ENCODE peak calls at places on chromosome 15, in seven cellular contexts. M, U, E, Z, H, C and P are unnamed samples.
A peak's percentile ranks its signal among the peaks of the same experiment; 100 is the strongest.

GRCh38 chr15:75397494-75397893 is 29.1 kb upstream of the MAN2C1 start:
- DNase-seq in H (no peak), M (no peak), C (no peak), Z (no peak), U (no peak), E (no peak), P (no peak)

GRCh38 chr15:42890161-42890913 is 30.2 kb downstream of the TTBK2 start:
- DNase-seq in U (no peak), M (peak; percentile 16), C (no peak), E (peak; percentile 49), Z (no peak), H (peak; percentile 86), P (no peak)

GRCh38 chr15:65902373-65902772 is 33.1 kb downstream of the RAB11A start:
- DNase-seq in U (peak; percentile 96), Z (no peak), H (no peak), M (peak; percentile 84), E (no peak), C (no peak), P (no peak)

GRCh38 chr15:98795980-98796379 is 147.6 kb downstream of the IGF1R start:
- DNase-seq in C (no peak), M (no peak), H (no peak), Z (peak; percentile 77), E (no peak), U (no peak), P (no peak)

GRCh38 chr15:55990516-55990915 is 2.9 kb downstream of the NEDD4 start:
- DNase-seq in E (no peak), H (no peak), U (no peak), M (no peak), Z (no peak), C (no peak), P (no peak)

GRCh38 chr15:43096411-43096810 is 9.4 kb downstream of the UBR1 start:
- DNase-seq in U (no peak), E (no peak), M (no peak), C (no peak), H (no peak), Z (no peak), P (no peak)

GRCh38 chr15:69597061-69597592 is 144.5 kb downstream of the RPLP1 start:
- DNase-seq in E (no peak), H (no peak), M (no peak), U (no peak), C (no peak), Z (no peak), P (no peak)

GRCh38 chr15:39852237-39852636 is 67.8 kb downstream of the GPR176 start:
- DNase-seq in C (no peak), E (peak; percentile 52), U (no peak), H (peak; percentile 93), Z (no peak), M (no peak), P (no peak)

GRCh38 chr15:88627463-88627862 is 6.3 kb downstream of the AEN start:
- DNase-seq in M (no peak), H (no peak), C (no peak), E (no peak), U (peak; percentile 74), Z (no peak), P (peak; percentile 88)

GRCh38 chr15:95869920-95870319 is 460.6 kb upstream of the NR2F2 start:
- DNase-seq in M (no peak), E (no peak), Z (no peak), C (no peak), U (peak; percentile 10), H (no peak), P (no peak)

GRCh38 chr15:96332854-96333193 is 2.3 kb downstream of the NR2F2 start:
- DNase-seq in M (no peak), U (no peak), E (no peak), Z (no peak), C (no peak), H (peak; percentile 45), P (no peak)

GRCh38 chr15:93454788-93455187 is 365.8 kb upstream of the RGMA start:
- DNase-seq in Z (no peak), U (no peak), H (no peak), M (no peak), C (no peak), E (no peak), P (no peak)

GRCh38 chr15:41790756-41791546 is 16.7 kb downstream of the MAPKBP1 start:
- DNase-seq in U (peak; percentile 75), M (peak; percentile 14), E (no peak), C (no peak), H (peak; percentile 63), Z (no peak), P (no peak)

GRCh38 chr15:66955871-66956585 is 109.4 kb upstream of the SMAD3 start:
- DNase-seq in M (peak; percentile 67), H (peak; percentile 17), Z (no peak), U (no peak), E (no peak), C (no peak), P (no peak)

GRCh38 chr15:58165661-58166060 is 27.5 kb downstream of the AQP9 start:
- DNase-seq in E (no peak), H (peak; percentile 86), U (peak; percentile 14), C (peak; percentile 46), M (no peak), Z (no peak), P (no peak)

GRCh38 chr15:98127612-98128011 is 167.1 kb downstream of the ARRDC4 start:
- DNase-seq in Z (no peak), E (no peak), H (no peak), M (no peak), C (no peak), U (no peak), P (no peak)

GRCh38 chr15:98620020-98620419 is 28.3 kb upstream of the IGF1R start:
- DNase-seq in E (no peak), Z (no peak), U (peak; percentile 11), H (no peak), M (no peak), C (no peak), P (no peak)

GRCh38 chr15:23687143-23687470 is at the start of gene NDN:
- DNase-seq in H (peak; percentile 68), E (no peak), U (peak; percentile 39), M (no peak), Z (no peak), C (peak; percentile 75), P (no peak)

DNA sequence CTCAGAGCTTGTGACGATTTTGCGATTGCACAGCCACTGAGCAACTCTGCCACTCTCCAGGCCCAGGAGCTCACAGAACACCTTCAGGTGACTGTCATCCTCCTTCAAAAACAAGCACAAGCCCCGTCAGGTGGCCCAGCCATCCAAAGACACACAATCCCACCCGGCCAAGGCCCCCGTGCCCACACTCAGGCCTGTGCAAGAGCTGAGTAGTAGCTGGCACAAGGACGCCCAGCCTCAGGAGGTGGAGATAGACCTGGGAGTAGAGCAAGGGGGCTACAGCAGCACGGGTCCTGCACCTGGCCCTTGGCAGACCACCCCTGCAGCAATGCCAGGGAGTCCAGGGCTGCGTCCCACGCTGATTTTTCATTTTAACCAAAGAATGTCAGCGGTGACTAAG is 34.6 kb downstream of the MYO5C start:
- DNase-seq in M (no peak), Z (no peak), C (no peak), H (no peak), U (no peak), E (no peak), P (no peak)
- H3K27ac ChIP-seq in M (no peak overlapping the region), Z (peak overlapping the region; percentile 68), C (no peak overlapping the region), H (peak overlapping the region; percentile 93), U (peak overlapping the region; percentile 85), E (no peak overlapping the region), P (peak overlapping the region; percentile 1)

GRCh38 chr15:101439285-101439919 is 50.1 kb downstream of the PCSK6 start:
- DNase-seq in E (no peak), C (no peak), Z (peak; percentile 80), U (peak; percentile 78), H (peak; percentile 80), M (peak; percentile 65), P (no peak)

GRCh38 chr15:101438482-101439284 is 50.8 kb downstream of the PCSK6 start:
- DNase-seq in H (no peak), Z (peak; percentile 84), C (peak; percentile 48), E (no peak), M (no peak), U (no peak), P (no peak)

GRCh38 chr15:101440846-101441590 is 48.5 kb downstream of the PCSK6 start:
- DNase-seq in M (no peak), Z (no peak), C (no peak), E (no peak), H (no peak), U (no peak), P (no peak)

GRCh38 chr15:101441706-101442105 is 47.8 kb downstream of the PCSK6 start:
- DNase-seq in H (no peak), E (no peak), M (no peak), Z (peak; percentile 58), U (no peak), C (no peak), P (no peak)

GRCh38 chr15:101439920-101440319 is 49.6 kb downstream of the PCSK6 start:
- DNase-seq in U (no peak), E (no peak), H (peak; percentile 81), C (no peak), M (no peak), Z (peak; percentile 49), P (no peak)
- H3K27ac ChIP-seq in U (peak overlapping the region; percentile 57), E (no peak overlapping the region), H (no peak overlapping the region), C (no peak overlapping the region), M (peak overlapping the region; percentile 66), Z (peak overlapping the region; percentile 57), P (no peak overlapping the region)

DNA sequence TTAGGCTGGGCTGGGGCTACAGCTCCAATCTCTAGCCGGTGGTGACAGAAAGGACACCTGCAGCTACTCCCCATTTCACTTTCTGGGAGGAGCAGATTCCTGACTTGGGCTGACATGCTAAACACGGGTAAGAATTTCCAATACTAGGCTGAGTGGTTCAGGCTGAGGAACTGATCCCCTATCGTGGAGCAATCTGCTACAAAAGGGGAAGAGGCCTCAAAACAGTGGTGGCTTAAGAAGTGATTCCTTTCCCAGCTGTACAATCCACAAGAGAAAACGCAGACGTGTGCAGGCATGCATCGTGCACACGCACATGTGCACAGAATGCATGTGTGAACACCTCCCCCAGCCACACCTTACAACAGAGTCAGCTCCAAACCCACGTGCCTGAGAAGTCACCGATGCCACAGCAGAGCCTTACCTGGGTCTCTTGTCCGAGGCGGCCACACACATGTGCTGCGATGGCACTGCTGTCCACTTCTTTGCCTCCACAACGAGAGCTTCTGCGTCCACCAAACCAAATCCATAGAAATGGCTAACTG is 86.7 kb upstream of the SNRPA1 start:
- DNase-seq in M (no peak), U (no peak), E (no peak), C (no peak), H (no peak), Z (no peak), P (no peak)
- H3K27ac ChIP-seq in M (no peak overlapping the region), U (no peak overlapping the region), E (no peak overlapping the region), C (no peak overlapping the region), H (no peak overlapping the region), Z (no peak overlapping the region), P (no peak overlapping the region)

GRCh38 chr15:62853114-62853832 is 189.3 kb upstream of the TPM1 start:
- DNase-seq in E (no peak), H (no peak), C (no peak), U (no peak), Z (no peak), M (peak; percentile 31), P (no peak)

GRCh38 chr15:62849316-62850129 is 193.0 kb upstream of the TPM1 start:
- DNase-seq in C (no peak), U (no peak), E (no peak), M (no peak), H (peak; percentile 46), Z (no peak), P (no peak)

GRCh38 chr15:62850318-62850717 is 192.2 kb upstream of the TPM1 start:
- DNase-seq in E (no peak), Z (no peak), U (no peak), C (no peak), M (no peak), H (no peak), P (no peak)

GRCh38 chr15:62848631-62849050 is 193.9 kb upstream of the TPM1 start:
- DNase-seq in Z (no peak), C (no peak), M (peak; percentile 74), E (no peak), U (no peak), H (peak; percentile 40), P (no peak)

GRCh38 chr15:62850791-62851291 is 191.7 kb upstream of the TPM1 start:
- DNase-seq in M (peak; percentile 91), C (no peak), H (peak; percentile 71), E (peak; percentile 56), Z (no peak), U (no peak), P (no peak)
- H3K27ac ChIP-seq in M (peak overlapping the region; percentile 91), C (no peak overlapping the region), H (peak overlapping the region; percentile 86), E (no peak overlapping the region), Z (no peak overlapping the region), U (no peak overlapping the region), P (no peak overlapping the region)